ENCODE peak calls at places on chromosomes 4 and X, in seven cellular contexts. R is NB4, C is HCT116, I is iPS DF 6.9, F is foreskin fibroblast, B is choroid plexus epithelial cell, J is lower leg skin. O is an unnamed sample.

GRCh38 chr4:183636488-183636887 is 22.5 kb downstream of the RWDD4 start:
- DNase-seq in B (peak; percentile 62), F (no peak), I (no peak), R (no peak), C (no peak), J (no peak), O (no peak)

GRCh38 chr4:123651536-123652175 is 255.1 kb downstream of the SPRY1 start:
- DNase-seq in C (no peak), R (no peak), B (no peak), I (no peak), F (peak; percentile 38), J (no peak), O (no peak)

GRCh38 chr4:108029321-108029720 is 39.6 kb downstream of the HADH start:
- DNase-seq in R (no peak), B (peak; percentile 33), I (no peak), F (no peak), J (no peak), C (no peak), O (no peak)

GRCh38 chr4:3514221-3514780 is 17.9 kb downstream of the LRPAP1 start:
- DNase-seq in J (no peak), B (no peak), I (no peak), F (no peak), R (no peak), C (no peak), O (no peak)

GRCh38 chrX:130097507-130098201 is 12.6 kb downstream of the ELF4 start:
- DNase-seq in F (no peak), R (peak; percentile 80), J (no peak), C (no peak), B (no peak), I (no peak), O (no peak)

GRCh38 chr4:81069706-81070331 is 39.3 kb downstream of the BMP3 start:
- DNase-seq in R (peak; percentile 78), B (peak; percentile 96), I (peak; percentile 76), C (peak; percentile 86), F (peak; percentile 92), J (peak; percentile 88), O (peak; percentile 52)

GRCh38 chr4:147015531-147015930 is 69.9 kb upstream of the TTC29 start:
- DNase-seq in I (no peak), F (peak; percentile 43), J (no peak), B (no peak), C (no peak), R (no peak), O (no peak)

GRCh38 chr4:181566490-181566889 is 676.7 kb upstream of the TENM3 start:
- DNase-seq in C (no peak), R (no peak), J (no peak), I (no peak), B (peak; percentile 74), F (peak; percentile 50), O (peak; percentile 42)

GRCh38 chr4:109215511-109215910 is 86.9 kb downstream of the COL25A1 start:
- DNase-seq in C (no peak), I (no peak), R (no peak), J (no peak), B (peak; percentile 13), F (no peak), O (no peak)

GRCh38 chrX:10138726-10139125 is 18.0 kb upstream of the CLCN4 start:
- DNase-seq in B (no peak), R (no peak), I (no peak), J (no peak), C (no peak), F (no peak), O (no peak)

GRCh38 chr4:7959066-7959465 is 19.4 kb upstream of the AFAP1 start:
- DNase-seq in J (no peak), C (no peak), R (no peak), I (no peak), F (no peak), B (no peak), O (no peak)

GRCh38 chrX:39760930-39761329 is 336.8 kb downstream of the BCOR start:
- DNase-seq in B (no peak), F (no peak), J (no peak), C (no peak), I (no peak), R (no peak), O (no peak)

GRCh38 chr4:182297659-182298058 is 54.5 kb downstream of the TENM3 start:
- DNase-seq in F (peak; percentile 19), R (peak; percentile 8), I (no peak), C (no peak), J (no peak), B (peak; percentile 66), O (no peak)

GRCh38 chr4:89539797-89540711 is 232.5 kb upstream of the GPRIN3 start:
- DNase-seq in I (no peak), F (peak; percentile 27), R (no peak), C (no peak), J (no peak), B (peak; percentile 53), O (no peak)

GRCh38 chr4:158856852-158857251 is 88.0 kb downstream of the FNIP2 start:
- DNase-seq in C (peak; percentile 26), F (peak; percentile 71), I (no peak), R (peak; percentile 45), J (no peak), B (peak; percentile 80), O (no peak)

GRCh38 chr4:7546152-7546808 is 111.5 kb upstream of the PSAPL1 start:
- DNase-seq in R (no peak), C (no peak), B (no peak), J (no peak), F (no peak), I (no peak), O (no peak)

GRCh38 chr4:77120888-77121508 is 36.0 kb upstream of the CCNG2 start:
- DNase-seq in J (no peak), C (no peak), R (peak; percentile 4), F (no peak), B (peak; percentile 13), I (no peak), O (no peak)

GRCh38 chr4:153318696-153319320 is 25.7 kb upstream of the MND1 start:
- DNase-seq in J (no peak), F (peak; percentile 71), B (peak; percentile 79), R (peak; percentile 57), I (no peak), C (peak; percentile 39), O (no peak)

GRCh38 chrX:18885317-18886004 is 98.5 kb downstream of the PHKA2 start:
- DNase-seq in B (peak; percentile 43), R (no peak), C (no peak), F (peak; percentile 24), I (no peak), J (no peak), O (no peak)

GRCh38 chr4:107978716-107979451 is 10.8 kb upstream of the HADH start:
- DNase-seq in J (no peak), R (no peak), C (no peak), I (no peak), B (no peak), F (no peak), O (no peak)

GRCh38 chr4:186244835-186245234 is 17.5 kb downstream of the KLKB1 start:
- DNase-seq in R (no peak), F (no peak), C (no peak), I (no peak), J (no peak), B (no peak), O (no peak)

GRCh38 chr4:186240452-186240847 is 13.1 kb downstream of the KLKB1 start:
- DNase-seq in R (no peak), J (no peak), B (no peak), C (no peak), I (no peak), F (no peak), O (no peak)

GRCh38 chr4:186243331-186243730 is 16.0 kb downstream of the KLKB1 start:
- DNase-seq in F (no peak), B (no peak), C (no peak), J (no peak), R (no peak), I (no peak), O (no peak)

GRCh38 chr4:186241616-186242015 is 14.3 kb downstream of the KLKB1 start:
- DNase-seq in F (no peak), J (no peak), C (no peak), I (no peak), R (no peak), B (no peak), O (no peak)

DNA sequence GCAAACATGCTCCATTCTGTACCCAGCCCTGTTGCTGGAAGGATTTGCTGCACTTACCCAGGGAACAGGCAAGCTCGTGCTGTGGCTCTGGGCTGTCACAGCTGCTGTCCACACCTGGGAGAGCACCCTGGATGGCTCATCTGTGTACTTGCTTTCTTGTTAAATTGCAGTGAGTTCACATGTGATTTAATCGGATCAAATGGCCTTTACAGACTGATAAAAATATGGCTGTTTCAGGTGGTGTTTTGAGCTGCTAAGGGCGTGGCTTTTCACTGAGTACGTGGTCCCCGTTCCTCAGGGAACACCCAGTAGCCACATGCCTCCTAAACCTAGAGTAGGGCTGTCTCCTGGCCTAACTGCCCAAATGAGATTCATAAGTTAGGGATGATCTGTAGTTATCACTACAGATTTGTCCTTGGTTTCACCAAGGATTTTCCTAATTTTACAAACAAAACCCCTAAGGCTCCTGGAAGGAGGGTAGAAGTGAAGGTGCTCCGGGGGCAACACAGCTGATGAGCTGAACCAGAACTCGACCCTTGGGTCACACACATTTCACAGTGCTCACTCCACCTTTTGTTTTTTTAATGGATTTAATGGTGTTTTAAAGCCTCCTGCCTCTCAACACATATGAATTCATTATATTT is 13.7 kb downstream of the KLKB1 start:
- DNase-seq in C (no peak), B (no peak), I (no peak), F (no peak), R (no peak), J (no peak), O (no peak)
- H3K4me3 ChIP-seq in C (no peak overlapping the region), B (no peak overlapping the region), I (no peak overlapping the region), F (no peak overlapping the region), R (no peak overlapping the region), J (no peak overlapping the region), O (no peak overlapping the region)

GRCh38 chrX:72308209-72308565 is 2.5 kb upstream of the CITED1 start:
- DNase-seq in R (no peak), C (no peak), I (no peak), F (no peak), J (no peak), B (no peak), O (no peak)
- H3K4me3 ChIP-seq in R (no peak overlapping the region), C (no peak overlapping the region), I (no peak overlapping the region), F (no peak overlapping the region), J (no peak overlapping the region), B (no peak overlapping the region), O (no peak overlapping the region)

DNA sequence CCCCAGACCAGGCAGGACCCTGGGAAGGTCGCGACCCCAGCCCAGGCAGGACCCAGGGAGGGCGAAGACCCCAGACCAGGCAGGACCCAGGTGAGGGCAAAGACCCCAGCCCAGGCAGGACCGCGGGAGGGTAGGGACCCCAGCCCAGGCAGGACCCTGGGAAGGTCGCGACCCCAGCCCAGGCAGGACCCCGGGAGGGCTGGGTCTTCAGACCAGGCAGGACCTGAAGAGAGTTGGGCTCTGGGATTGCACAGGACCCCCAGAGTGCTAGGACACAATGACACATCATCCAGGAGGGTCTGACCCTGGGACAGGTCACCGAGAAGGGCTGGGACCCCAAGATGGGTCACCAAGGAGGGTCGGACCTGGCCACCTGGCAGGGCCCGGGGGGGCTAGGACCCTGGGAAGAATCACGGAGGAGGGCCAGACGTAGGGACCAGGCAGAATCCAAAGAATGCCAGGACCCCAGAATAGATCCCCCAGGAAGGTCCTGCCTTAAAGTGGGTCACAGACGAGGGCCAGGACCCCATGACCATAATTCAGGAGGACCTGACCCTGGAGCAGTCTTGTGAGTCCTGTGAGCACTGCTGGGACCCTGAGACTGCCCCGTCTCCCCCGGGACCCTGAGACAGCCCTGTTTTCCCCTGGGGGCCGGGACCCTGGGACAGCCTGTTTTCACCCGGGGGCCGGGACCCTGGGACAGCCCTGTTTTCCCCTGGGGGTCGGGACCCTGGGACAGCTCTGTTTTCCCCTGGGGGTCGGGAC is 1.4 kb downstream of the PCGF3 start:
- DNase-seq in J (no peak), B (no peak), F (no peak), C (no peak), R (no peak), I (no peak), O (no peak)
- H3K4me3 ChIP-seq in J (no peak overlapping the region), B (peak overlapping the region; percentile 69), F (peak overlapping the region; percentile 79), C (peak overlapping the region; percentile 93), R (peak overlapping the region; percentile 9), I (no peak overlapping the region), O (peak overlapping the region; percentile 90)

GRCh38 chr4:26788341-26788733 is 72.3 kb upstream of the STIM2 start:
- DNase-seq in B (no peak), I (no peak), J (no peak), R (no peak), F (no peak), C (no peak), O (no peak)
- H3K4me3 ChIP-seq in B (no peak overlapping the region), I (no peak overlapping the region), J (no peak overlapping the region), R (peak overlapping the region; percentile 7), F (no peak overlapping the region), C (no peak overlapping the region), O (no peak overlapping the region)

O was measured in skeletal muscle cell.